ENCODE peak calls at places on chromosomes 2 and 18, in nine cellular contexts. One of them, this sample, is unnamed.
A peak's percentile ranks its signal among the peaks of the same experiment; 100 is the strongest.

GRCh38 chr2:64730551-64731305 is 77.0 kb upstream of the SERTAD2 start:
- DNase-seq in SJSA1: peak; percentile 72
- DNase-seq in PC-3: peak; percentile 36
- DNase-seq in astrocyte of the spinal cord: peak; percentile 74
- DNase-seq in A549: no peak
- DNase-seq in retina: peak; percentile 35
- DNase-seq in stimulated activated CD8-positive, alpha-beta memory T cell treated with anti-CD3 and anti-CD28 coated beads, Interleukin-15, amount 100 ng/mL, for 24 hours: no peak
- DNase-seq in T-helper 2 cell: no peak
- DNase-seq in KG1: no peak
- DNase-seq in this sample: no peak

GRCh38 chr18:47113796-47114540 is 36.3 kb downstream of the HDHD2 start:
- DNase-seq in PC-3: no peak
- DNase-seq in KG1: no peak
- DNase-seq in SJSA1: no peak
- DNase-seq in astrocyte of the spinal cord: peak; percentile 51
- DNase-seq in T-helper 2 cell: no peak
- DNase-seq in stimulated activated CD8-positive, alpha-beta memory T cell treated with anti-CD3 and anti-CD28 coated beads, Interleukin-15, amount 100 ng/mL, for 24 hours: no peak
- DNase-seq in A549: no peak
- DNase-seq in retina: no peak
- DNase-seq in this sample: no peak

GRCh38 chr18:23280844-23281243 is 145.6 kb downstream of the CABLES1 start:
- DNase-seq in SJSA1: no peak
- DNase-seq in A549: no peak
- DNase-seq in KG1: no peak
- DNase-seq in stimulated activated CD8-positive, alpha-beta memory T cell treated with anti-CD3 and anti-CD28 coated beads, Interleukin-15, amount 100 ng/mL, for 24 hours: no peak
- DNase-seq in astrocyte of the spinal cord: no peak
- DNase-seq in PC-3: no peak
- DNase-seq in T-helper 2 cell: no peak
- DNase-seq in retina: no peak
- DNase-seq in this sample: no peak

GRCh38 chr2:101843048-101843447 is 145.5 kb downstream of the MAP4K4 start:
- DNase-seq in A549: no peak
- DNase-seq in retina: peak; percentile 45
- DNase-seq in SJSA1: no peak
- DNase-seq in T-helper 2 cell: no peak
- DNase-seq in PC-3: peak; percentile 25
- DNase-seq in stimulated activated CD8-positive, alpha-beta memory T cell treated with anti-CD3 and anti-CD28 coated beads, Interleukin-15, amount 100 ng/mL, for 24 hours: no peak
- DNase-seq in astrocyte of the spinal cord: no peak
- DNase-seq in KG1: no peak
- DNase-seq in this sample: no peak

GRCh38 chr2:119264781-119265692 is 41.4 kb downstream of the STEAP3 start:
- DNase-seq in stimulated activated CD8-positive, alpha-beta memory T cell treated with anti-CD3 and anti-CD28 coated beads, Interleukin-15, amount 100 ng/mL, for 24 hours: no peak
- DNase-seq in T-helper 2 cell: no peak
- DNase-seq in astrocyte of the spinal cord: peak; percentile 43
- DNase-seq in SJSA1: no peak
- DNase-seq in A549: peak; percentile 60
- DNase-seq in KG1: no peak
- DNase-seq in retina: peak; percentile 78
- DNase-seq in PC-3: peak; percentile 62
- DNase-seq in this sample: no peak

GRCh38 chr2:62794791-62795190 is 89.3 kb downstream of the EHBP1 start:
- DNase-seq in retina: no peak
- DNase-seq in stimulated activated CD8-positive, alpha-beta memory T cell treated with anti-CD3 and anti-CD28 coated beads, Interleukin-15, amount 100 ng/mL, for 24 hours: no peak
- DNase-seq in SJSA1: no peak
- DNase-seq in A549: no peak
- DNase-seq in astrocyte of the spinal cord: peak; percentile 42
- DNase-seq in PC-3: peak; percentile 81
- DNase-seq in T-helper 2 cell: no peak
- DNase-seq in KG1: no peak
- DNase-seq in this sample: no peak

GRCh38 chr2:37795938-37796337 is 124.5 kb upstream of the CDC42EP3 start:
- DNase-seq in T-helper 2 cell: no peak
- DNase-seq in stimulated activated CD8-positive, alpha-beta memory T cell treated with anti-CD3 and anti-CD28 coated beads, Interleukin-15, amount 100 ng/mL, for 24 hours: no peak
- DNase-seq in KG1: no peak
- DNase-seq in SJSA1: peak; percentile 70
- DNase-seq in A549: no peak
- DNase-seq in retina: no peak
- DNase-seq in PC-3: no peak
- DNase-seq in astrocyte of the spinal cord: peak; percentile 74
- DNase-seq in this sample: no peak

GRCh38 chr2:80489718-80490117 is 185.2 kb upstream of the LRRTM1 start:
- DNase-seq in PC-3: peak; percentile 83
- DNase-seq in stimulated activated CD8-positive, alpha-beta memory T cell treated with anti-CD3 and anti-CD28 coated beads, Interleukin-15, amount 100 ng/mL, for 24 hours: no peak
- DNase-seq in SJSA1: no peak
- DNase-seq in A549: no peak
- DNase-seq in astrocyte of the spinal cord: peak; percentile 23
- DNase-seq in KG1: no peak
- DNase-seq in T-helper 2 cell: no peak
- DNase-seq in retina: no peak
- DNase-seq in this sample: no peak

GRCh38 chr18:33605250-33605649 is 27.2 kb downstream of the ASXL3 start:
- DNase-seq in SJSA1: no peak
- DNase-seq in A549: no peak
- DNase-seq in astrocyte of the spinal cord: no peak
- DNase-seq in PC-3: no peak
- DNase-seq in retina: no peak
- DNase-seq in KG1: no peak
- DNase-seq in stimulated activated CD8-positive, alpha-beta memory T cell treated with anti-CD3 and anti-CD28 coated beads, Interleukin-15, amount 100 ng/mL, for 24 hours: no peak
- DNase-seq in T-helper 2 cell: no peak
- DNase-seq in this sample: no peak

GRCh38 chr2:20349457-20350034 is 1.1 kb downstream of the PUM2 start:
- DNase-seq in T-helper 2 cell: no peak
- DNase-seq in astrocyte of the spinal cord: no peak
- DNase-seq in PC-3: peak; percentile 46
- DNase-seq in stimulated activated CD8-positive, alpha-beta memory T cell treated with anti-CD3 and anti-CD28 coated beads, Interleukin-15, amount 100 ng/mL, for 24 hours: no peak
- DNase-seq in A549: no peak
- DNase-seq in KG1: no peak
- DNase-seq in SJSA1: no peak
- DNase-seq in retina: no peak
- DNase-seq in this sample: no peak

GRCh38 chr2:233445152-233445830 is 91.0 kb downstream of the DGKD start:
- DNase-seq in astrocyte of the spinal cord: no peak
- DNase-seq in PC-3: no peak
- DNase-seq in KG1: no peak
- DNase-seq in T-helper 2 cell: no peak
- DNase-seq in retina: no peak
- DNase-seq in A549: no peak
- DNase-seq in SJSA1: no peak
- DNase-seq in stimulated activated CD8-positive, alpha-beta memory T cell treated with anti-CD3 and anti-CD28 coated beads, Interleukin-15, amount 100 ng/mL, for 24 hours: no peak
- DNase-seq in this sample: no peak

GRCh38 chr2:119208791-119209203 is 14.8 kb upstream of the STEAP3 start:
- DNase-seq in PC-3: peak; percentile 90
- DNase-seq in retina: no peak
- DNase-seq in A549: peak; percentile 26
- DNase-seq in KG1: no peak
- DNase-seq in stimulated activated CD8-positive, alpha-beta memory T cell treated with anti-CD3 and anti-CD28 coated beads, Interleukin-15, amount 100 ng/mL, for 24 hours: no peak
- DNase-seq in SJSA1: no peak
- DNase-seq in astrocyte of the spinal cord: peak; percentile 25
- DNase-seq in T-helper 2 cell: no peak
- DNase-seq in this sample: no peak

GRCh38 chr18:54532962-54533361 is 58.1 kb upstream of the DYNAP start:
- DNase-seq in retina: no peak
- DNase-seq in PC-3: no peak
- DNase-seq in A549: no peak
- DNase-seq in stimulated activated CD8-positive, alpha-beta memory T cell treated with anti-CD3 and anti-CD28 coated beads, Interleukin-15, amount 100 ng/mL, for 24 hours: no peak
- DNase-seq in astrocyte of the spinal cord: no peak
- DNase-seq in SJSA1: no peak
- DNase-seq in T-helper 2 cell: no peak
- DNase-seq in KG1: no peak
- DNase-seq in this sample: no peak

GRCh38 chr2:232478571-232479340 is 8.9 kb downstream of the ECEL1 start:
- DNase-seq in T-helper 2 cell: no peak
- DNase-seq in KG1: no peak
- DNase-seq in A549: no peak
- DNase-seq in retina: no peak
- DNase-seq in SJSA1: no peak
- DNase-seq in PC-3: no peak
- DNase-seq in stimulated activated CD8-positive, alpha-beta memory T cell treated with anti-CD3 and anti-CD28 coated beads, Interleukin-15, amount 100 ng/mL, for 24 hours: no peak
- DNase-seq in astrocyte of the spinal cord: no peak
- DNase-seq in this sample: no peak

GRCh38 chr2:14530506-14530905 is 102.0 kb upstream of the LRATD1 start:
- DNase-seq in KG1: no peak
- DNase-seq in astrocyte of the spinal cord: peak; percentile 35
- DNase-seq in T-helper 2 cell: no peak
- DNase-seq in SJSA1: no peak
- DNase-seq in A549: no peak
- DNase-seq in retina: no peak
- DNase-seq in PC-3: no peak
- DNase-seq in stimulated activated CD8-positive, alpha-beta memory T cell treated with anti-CD3 and anti-CD28 coated beads, Interleukin-15, amount 100 ng/mL, for 24 hours: no peak
- DNase-seq in this sample: no peak

GRCh38 chr2:66445781-66446177 is 10.9 kb downstream of the MEIS1 start:
- DNase-seq in PC-3: no peak
- DNase-seq in stimulated activated CD8-positive, alpha-beta memory T cell treated with anti-CD3 and anti-CD28 coated beads, Interleukin-15, amount 100 ng/mL, for 24 hours: no peak
- DNase-seq in KG1: peak; percentile 45
- DNase-seq in A549: no peak
- DNase-seq in astrocyte of the spinal cord: peak; percentile 64
- DNase-seq in SJSA1: no peak
- DNase-seq in T-helper 2 cell: no peak
- DNase-seq in retina: no peak
- DNase-seq in this sample: no peak

GRCh38 chr2:10659898-10660568 is 29.7 kb downstream of the NOL10 start:
- DNase-seq in KG1: no peak
- DNase-seq in astrocyte of the spinal cord: peak; percentile 80
- DNase-seq in T-helper 2 cell: peak; percentile 28
- DNase-seq in A549: peak; percentile 65
- DNase-seq in SJSA1: peak; percentile 75
- DNase-seq in retina: peak; percentile 46
- DNase-seq in PC-3: peak; percentile 85
- DNase-seq in stimulated activated CD8-positive, alpha-beta memory T cell treated with anti-CD3 and anti-CD28 coated beads, Interleukin-15, amount 100 ng/mL, for 24 hours: no peak
- DNase-seq in this sample: peak; percentile 9

GRCh38 chr2:60216452-60216995 is 336.9 kb downstream of the BCL11A start:
- DNase-seq in A549: no peak
- DNase-seq in T-helper 2 cell: no peak
- DNase-seq in KG1: no peak
- DNase-seq in astrocyte of the spinal cord: no peak
- DNase-seq in SJSA1: no peak
- DNase-seq in PC-3: no peak
- DNase-seq in stimulated activated CD8-positive, alpha-beta memory T cell treated with anti-CD3 and anti-CD28 coated beads, Interleukin-15, amount 100 ng/mL, for 24 hours: no peak
- DNase-seq in retina: peak; percentile 20
- DNase-seq in this sample: no peak

GRCh38 chr2:207805566-207806226 is 36.0 kb upstream of the FZD5 start:
- DNase-seq in astrocyte of the spinal cord: no peak
- DNase-seq in stimulated activated CD8-positive, alpha-beta memory T cell treated with anti-CD3 and anti-CD28 coated beads, Interleukin-15, amount 100 ng/mL, for 24 hours: no peak
- DNase-seq in retina: no peak
- DNase-seq in T-helper 2 cell: no peak
- DNase-seq in PC-3: peak; percentile 66
- DNase-seq in SJSA1: no peak
- DNase-seq in A549: no peak
- DNase-seq in KG1: no peak
- DNase-seq in this sample: no peak

GRCh38 chr18:35345460-35345921 is 1.3 kb upstream of the ZNF24 start:
- DNase-seq in T-helper 2 cell: no peak
- DNase-seq in retina: peak; percentile 54
- DNase-seq in PC-3: peak; percentile 2
- DNase-seq in astrocyte of the spinal cord: no peak
- DNase-seq in SJSA1: no peak
- DNase-seq in A549: no peak
- DNase-seq in KG1: no peak
- DNase-seq in stimulated activated CD8-positive, alpha-beta memory T cell treated with anti-CD3 and anti-CD28 coated beads, Interleukin-15, amount 100 ng/mL, for 24 hours: no peak
- DNase-seq in this sample: no peak